ENCODE peak calls at places on chromosome 14, in seven cellular contexts. One of them, this sample, is unnamed.

GRCh38 chr14:99415496-99416281 is 65.0 kb downstream of the SETD3 start:
- DNase-seq in PC-3: peak; percentile 88
- DNase-seq in fibroblast of the aortic adventitia: peak; percentile 88
- DNase-seq in endothelial cell: peak; percentile 66
- DNase-seq in nephron progenitor cell: peak; percentile 69
- DNase-seq in cardiac fibroblast: peak; percentile 87
- DNase-seq in AG10803: peak; percentile 85
- DNase-seq in this sample: no peak

GRCh38 chr14:21675566-21675965 is 1.9 kb upstream of the OR4E1 start:
- DNase-seq in PC-3: no peak
- DNase-seq in fibroblast of the aortic adventitia: no peak
- DNase-seq in endothelial cell: no peak
- DNase-seq in nephron progenitor cell: no peak
- DNase-seq in cardiac fibroblast: no peak
- DNase-seq in AG10803: no peak
- DNase-seq in this sample: no peak

GRCh38 chr14:70567791-70568190 is 32.7 kb downstream of the MED6 start:
- DNase-seq in PC-3: peak; percentile 70
- DNase-seq in fibroblast of the aortic adventitia: peak; percentile 18
- DNase-seq in endothelial cell: peak; percentile 34
- DNase-seq in nephron progenitor cell: peak; percentile 3
- DNase-seq in cardiac fibroblast: peak; percentile 35
- DNase-seq in AG10803: peak; percentile 24
- DNase-seq in this sample: no peak

GRCh38 chr14:81537193-81537592 is 3.5 kb upstream of the SEL1L start:
- DNase-seq in PC-3: no peak
- DNase-seq in fibroblast of the aortic adventitia: no peak
- DNase-seq in endothelial cell: no peak
- DNase-seq in nephron progenitor cell: no peak
- DNase-seq in cardiac fibroblast: no peak
- DNase-seq in AG10803: no peak
- DNase-seq in this sample: no peak

GRCh38 chr14:26394114-26394855 is 203.5 kb downstream of the NOVA1 start:
- DNase-seq in PC-3: peak; percentile 59
- DNase-seq in fibroblast of the aortic adventitia: peak; percentile 68
- DNase-seq in endothelial cell: no peak
- DNase-seq in nephron progenitor cell: no peak
- DNase-seq in cardiac fibroblast: peak; percentile 64
- DNase-seq in AG10803: peak; percentile 1
- DNase-seq in this sample: no peak

GRCh38 chr14:58660407-58660806 is 22.6 kb downstream of the DACT1 start:
- DNase-seq in PC-3: no peak
- DNase-seq in fibroblast of the aortic adventitia: no peak
- DNase-seq in endothelial cell: no peak
- DNase-seq in nephron progenitor cell: no peak
- DNase-seq in cardiac fibroblast: no peak
- DNase-seq in AG10803: no peak
- DNase-seq in this sample: no peak

GRCh38 chr14:45946251-45946650 is 693.2 kb upstream of the MIS18BP1 start:
- DNase-seq in PC-3: no peak
- DNase-seq in fibroblast of the aortic adventitia: no peak
- DNase-seq in endothelial cell: no peak
- DNase-seq in nephron progenitor cell: no peak
- DNase-seq in cardiac fibroblast: no peak
- DNase-seq in AG10803: no peak
- DNase-seq in this sample: no peak

GRCh38 chr14:36747411-36748184 is 85.9 kb downstream of the PAX9 start:
- DNase-seq in PC-3: peak; percentile 66
- DNase-seq in fibroblast of the aortic adventitia: peak; percentile 5
- DNase-seq in endothelial cell: no peak
- DNase-seq in nephron progenitor cell: no peak
- DNase-seq in cardiac fibroblast: no peak
- DNase-seq in AG10803: peak; percentile 8
- DNase-seq in this sample: no peak

GRCh38 chr14:23071244-23071974 is 14.1 kb upstream of the CDH24 start:
- DNase-seq in PC-3: peak; percentile 84
- DNase-seq in fibroblast of the aortic adventitia: peak; percentile 92
- DNase-seq in endothelial cell: peak; percentile 81
- DNase-seq in nephron progenitor cell: peak; percentile 78
- DNase-seq in cardiac fibroblast: peak; percentile 97
- DNase-seq in AG10803: peak; percentile 93
- DNase-seq in this sample: no peak

GRCh38 chr14:92785601-92786426 is 8.3 kb upstream of the GOLGA5 start:
- DNase-seq in PC-3: peak; percentile 53
- DNase-seq in fibroblast of the aortic adventitia: peak; percentile 90
- DNase-seq in endothelial cell: no peak
- DNase-seq in nephron progenitor cell: no peak
- DNase-seq in cardiac fibroblast: peak; percentile 93
- DNase-seq in AG10803: peak; percentile 63
- DNase-seq in this sample: no peak
- TF ChIP-seq CTCF in PC-3: no peak
- TF ChIP-seq CTCF in fibroblast of the aortic adventitia: peak; percentile 50
- TF ChIP-seq CTCF in endothelial cell: no peak
- TF ChIP-seq CTCF in nephron progenitor cell: no peak
- TF ChIP-seq CTCF in cardiac fibroblast: no peak
- TF ChIP-seq CTCF in AG10803: peak; percentile 37
- TF ChIP-seq CTCF in this sample: no peak

GRCh38 chr14:33998263-33998662 is 47.4 kb upstream of the EGLN3 start:
- DNase-seq in PC-3: no peak
- DNase-seq in fibroblast of the aortic adventitia: no peak
- DNase-seq in endothelial cell: no peak
- DNase-seq in nephron progenitor cell: no peak
- DNase-seq in cardiac fibroblast: no peak
- DNase-seq in AG10803: no peak
- DNase-seq in this sample: no peak
- TF ChIP-seq CTCF in PC-3: no peak
- TF ChIP-seq CTCF in fibroblast of the aortic adventitia: no peak
- TF ChIP-seq CTCF in endothelial cell: no peak
- TF ChIP-seq CTCF in nephron progenitor cell: no peak
- TF ChIP-seq CTCF in cardiac fibroblast: no peak
- TF ChIP-seq CTCF in AG10803: no peak
- TF ChIP-seq CTCF in this sample: no peak

DNA sequence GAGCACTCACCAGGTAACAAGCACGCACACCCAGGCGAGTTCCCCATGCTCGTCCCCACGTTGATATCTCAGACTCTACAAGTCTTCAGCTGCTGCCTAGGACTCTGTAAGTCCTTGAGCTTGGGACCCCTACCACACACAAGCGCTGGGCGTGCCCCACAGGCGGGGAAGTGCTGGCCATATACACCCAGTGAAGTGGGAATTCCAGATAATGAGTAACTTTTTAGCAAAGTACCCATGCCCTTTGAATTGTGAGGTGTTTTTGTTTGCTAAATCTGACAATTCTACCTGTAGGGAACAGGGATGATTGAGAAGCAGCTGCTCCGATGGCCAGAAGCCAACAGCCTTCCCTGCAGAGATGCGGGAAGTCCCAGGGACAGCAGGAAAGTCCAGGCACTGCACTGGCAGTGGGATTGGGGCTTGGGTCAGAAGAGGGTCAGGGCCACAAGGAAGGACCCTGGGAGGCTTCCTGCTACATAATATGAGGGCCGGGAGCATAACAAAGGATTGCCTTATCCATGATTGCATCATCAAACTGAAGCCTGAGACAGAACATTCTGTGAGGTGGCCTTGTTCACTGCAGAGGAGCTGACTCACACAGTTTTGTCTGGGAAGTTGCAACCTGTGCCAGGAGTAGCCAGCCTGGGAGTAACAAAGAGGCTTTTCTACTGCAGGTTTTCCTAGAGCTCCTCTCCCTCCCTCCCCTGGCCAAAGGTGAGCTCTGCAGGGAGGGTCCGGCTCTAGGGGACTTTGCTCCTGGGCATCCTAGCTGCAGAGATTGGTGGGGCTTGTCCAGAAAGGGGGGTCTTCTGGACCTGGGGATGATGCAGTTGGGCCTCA is 13.2 kb upstream of the SERPINA3 start:
- DNase-seq in PC-3: peak; percentile 87
- DNase-seq in fibroblast of the aortic adventitia: peak; percentile 97
- DNase-seq in endothelial cell: no peak
- DNase-seq in nephron progenitor cell: no peak
- DNase-seq in cardiac fibroblast: peak; percentile 97
- DNase-seq in AG10803: peak; percentile 95
- DNase-seq in this sample: no peak
- TF ChIP-seq CTCF in PC-3: peak; percentile 28
- TF ChIP-seq CTCF in fibroblast of the aortic adventitia: peak; percentile 11
- TF ChIP-seq CTCF in endothelial cell: no peak
- TF ChIP-seq CTCF in nephron progenitor cell: no peak
- TF ChIP-seq CTCF in cardiac fibroblast: peak; percentile 46
- TF ChIP-seq CTCF in AG10803: no peak
- TF ChIP-seq CTCF in this sample: peak; percentile 26

GRCh38 chr14:100640481-100641273 is 53.5 kb upstream of the BEGAIN start:
- DNase-seq in PC-3: peak; percentile 19
- DNase-seq in fibroblast of the aortic adventitia: no peak
- DNase-seq in endothelial cell: no peak
- DNase-seq in nephron progenitor cell: no peak
- DNase-seq in cardiac fibroblast: no peak
- DNase-seq in AG10803: no peak
- DNase-seq in this sample: no peak
- TF ChIP-seq CTCF in PC-3: no peak
- TF ChIP-seq CTCF in fibroblast of the aortic adventitia: no peak
- TF ChIP-seq CTCF in endothelial cell: no peak
- TF ChIP-seq CTCF in nephron progenitor cell: no peak
- TF ChIP-seq CTCF in cardiac fibroblast: no peak
- TF ChIP-seq CTCF in AG10803: no peak
- TF ChIP-seq CTCF in this sample: no peak

GRCh38 chr14:30756594-30756993 is 117.8 kb upstream of the COCH start:
- DNase-seq in PC-3: no peak
- DNase-seq in fibroblast of the aortic adventitia: no peak
- DNase-seq in endothelial cell: no peak
- DNase-seq in nephron progenitor cell: no peak
- DNase-seq in cardiac fibroblast: no peak
- DNase-seq in AG10803: no peak
- DNase-seq in this sample: no peak
- TF ChIP-seq CTCF in PC-3: peak; percentile 13
- TF ChIP-seq CTCF in fibroblast of the aortic adventitia: no peak
- TF ChIP-seq CTCF in endothelial cell: no peak
- TF ChIP-seq CTCF in nephron progenitor cell: no peak
- TF ChIP-seq CTCF in cardiac fibroblast: no peak
- TF ChIP-seq CTCF in AG10803: no peak
- TF ChIP-seq CTCF in this sample: no peak

DNA sequence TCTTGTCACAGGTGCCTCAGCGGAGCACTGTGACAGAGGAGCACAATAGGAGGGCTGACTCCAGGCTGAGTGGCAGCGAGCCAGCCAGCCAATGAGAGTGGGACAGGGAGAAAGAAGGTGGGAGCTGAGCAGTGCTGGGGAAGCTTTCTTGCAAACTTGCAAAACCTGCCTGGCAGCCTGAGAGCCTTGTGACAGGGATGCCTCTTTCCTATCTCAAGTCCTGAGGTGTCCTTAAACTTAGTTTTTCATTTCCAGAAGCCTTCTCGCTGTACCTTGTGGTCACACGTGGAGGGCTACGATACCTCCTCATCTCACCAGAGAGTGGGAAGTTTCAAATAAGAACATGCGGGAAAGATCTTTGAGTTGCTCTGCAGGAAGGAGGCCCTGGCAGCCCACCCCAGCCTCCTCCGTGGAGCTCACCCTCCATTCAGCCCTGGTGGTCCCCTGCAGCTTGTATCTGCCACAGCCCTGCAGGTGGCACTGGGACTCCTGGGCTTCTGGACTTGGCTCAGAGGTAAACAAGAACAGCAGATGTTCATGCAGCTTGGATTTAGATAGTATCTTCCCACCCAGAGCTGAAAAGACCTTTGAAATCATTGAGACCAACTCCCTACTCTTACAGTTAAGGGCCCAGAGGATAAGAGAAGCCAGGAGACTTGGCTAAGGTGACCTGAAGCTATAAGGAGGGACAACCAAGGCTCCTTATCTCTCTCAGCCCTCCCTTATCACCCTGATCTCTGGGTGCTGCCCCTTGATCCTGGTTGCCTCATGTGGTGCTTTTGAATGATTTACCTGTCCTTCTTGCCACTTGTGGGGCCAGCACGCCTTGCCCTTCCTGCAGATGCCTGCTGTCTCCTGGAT is 153.5 kb upstream of the MAX start:
- DNase-seq in PC-3: peak; percentile 95
- DNase-seq in fibroblast of the aortic adventitia: peak; percentile 26
- DNase-seq in endothelial cell: peak; percentile 8
- DNase-seq in nephron progenitor cell: peak; percentile 13
- DNase-seq in cardiac fibroblast: no peak
- DNase-seq in AG10803: no peak
- DNase-seq in this sample: peak; percentile 73
- TF ChIP-seq CTCF in PC-3: no peak
- TF ChIP-seq CTCF in fibroblast of the aortic adventitia: no peak
- TF ChIP-seq CTCF in endothelial cell: no peak
- TF ChIP-seq CTCF in nephron progenitor cell: no peak
- TF ChIP-seq CTCF in cardiac fibroblast: no peak
- TF ChIP-seq CTCF in AG10803: no peak
- TF ChIP-seq CTCF in this sample: no peak

GRCh38 chr14:64137657-64138290 is 156.4 kb downstream of the ESR2 start:
- DNase-seq in PC-3: peak; percentile 64
- DNase-seq in fibroblast of the aortic adventitia: peak; percentile 19
- DNase-seq in endothelial cell: no peak
- DNase-seq in nephron progenitor cell: no peak
- DNase-seq in cardiac fibroblast: peak; percentile 26
- DNase-seq in AG10803: peak; percentile 6
- DNase-seq in this sample: no peak
- TF ChIP-seq CTCF in PC-3: peak; percentile 78
- TF ChIP-seq CTCF in fibroblast of the aortic adventitia: no peak
- TF ChIP-seq CTCF in endothelial cell: no peak
- TF ChIP-seq CTCF in nephron progenitor cell: no peak
- TF ChIP-seq CTCF in cardiac fibroblast: peak; percentile 34
- TF ChIP-seq CTCF in AG10803: peak; percentile 41
- TF ChIP-seq CTCF in this sample: peak; percentile 29

This sample was measured in type B pancreatic cell.